ENCODE peak calls at places on chromosomes 12 and 14, in four cellular contexts. J is non-pigmented ciliary epithelial cell; G is H4; M is effector memory CD8-positive, alpha-beta T cell. O is an unnamed sample.

GRCh38 chr12:75207338-75208083 is 2.1 kb downstream of the KCNC2 start:
- DNase-seq in G (no peak), J (no peak), M (no peak), O (no peak)

GRCh38 chr14:52879958-52880357 is 70.9 kb downstream of the FERMT2 start:
- DNase-seq in J (no peak), G (peak), M (no peak), O (no peak)

GRCh38 chr12:81128930-81129554 is 51.2 kb downstream of the ACSS3 start:
- DNase-seq in G (peak), M (no peak), J (no peak), O (peak)

GRCh38 chr12:60689137-60689536 is 1093.3 kb downstream of the SLC16A7 start:
- DNase-seq in G (peak), M (no peak), J (no peak), O (no peak)

GRCh38 chr12:111170559-111170958 is 198.3 kb downstream of the PHETA1 start:
- DNase-seq in M (no peak), J (no peak), G (no peak), O (no peak)

GRCh38 chr12:67893003-67893402 is 96.2 kb upstream of the IFNG-AS1 start:
- DNase-seq in G (no peak), J (no peak), M (no peak), O (no peak)

GRCh38 chr12:8644345-8645248 is 18.0 kb downstream of the MFAP5 start:
- DNase-seq in M (peak), G (peak), J (no peak), O (no peak)

GRCh38 chr14:54225457-54225856 is 171.3 kb upstream of the CDKN3 start:
- DNase-seq in G (no peak), M (no peak), J (no peak), O (no peak)

GRCh38 chr14:68247867-68248266 is 428.3 kb downstream of the RAD51B start:
- DNase-seq in M (no peak), J (no peak), G (no peak), O (no peak)

GRCh38 chr12:76558684-76559276 is 791 bp downstream of the OSBPL8 start:
- DNase-seq in J (no peak), M (peak), G (peak), O (no peak)

GRCh38 chr12:108214486-108214885 is 85.4 kb downstream of the WSCD2 start:
- DNase-seq in M (peak), J (no peak), G (no peak), O (no peak)